ENCODE peak calls at places on chromosomes 13 and 19, in five cellular contexts. W is brain pericyte, Y is nephron progenitor cell, J is left kidney, L is NCI-H1092. Z is an unnamed sample.

GRCh38 chr13:114309806-114310410 is 4.4 kb upstream of the CHAMP1 start:
- DNase-seq in L (peak), Y (no peak), J (peak), W (no peak), Z (no peak)

GRCh38 chr13:24252136-24252535 is 57.2 kb upstream of the C1QTNF9 start:
- DNase-seq in L (no peak), W (no peak), Y (no peak), J (no peak), Z (no peak)

GRCh38 chr13:38045278-38046048 is 175.9 kb upstream of the TRPC4 start:
- DNase-seq in L (no peak), J (peak), Y (no peak), W (no peak), Z (no peak)

GRCh38 chr13:99658266-99658991 is 157.2 kb downstream of the TM9SF2 start:
- DNase-seq in J (peak), W (no peak), Y (peak), L (peak), Z (peak)

GRCh38 chr19:58543826-58544590 is at the start of gene TRIM28:
- DNase-seq in J (peak), Y (peak), W (peak), L (no peak), Z (peak)

GRCh38 chr13:113211774-113212173 is 2.4 kb downstream of the CUL4A start:
- DNase-seq in Y (peak), L (no peak), J (peak), W (no peak), Z (no peak)

GRCh38 chr13:107650081-107650701 is 565.1 kb downstream of the LIG4 start:
- DNase-seq in Y (peak), J (peak), W (peak), L (no peak), Z (no peak)

GRCh38 chr19:46783670-46784069 is 4.7 kb downstream of the SLC1A5 start:
- DNase-seq in L (no peak), J (peak), W (no peak), Y (no peak), Z (no peak)

GRCh38 chr13:67228909-67229308 is 1.2 kb downstream of the PCDH9 start:
- DNase-seq in L (no peak), J (peak), W (no peak), Y (no peak), Z (no peak)

GRCh38 chr13:113989585-113990300 is 15.9 kb upstream of the C13orf46 start:
- DNase-seq in W (no peak), L (no peak), J (no peak), Y (no peak), Z (no peak)

Z was measured in frontal cortex.